ENCODE peak calls at places on chromosome X, in seven cellular contexts. J is HCT116, M is GM23248, E is SK-N-SH, N is neural progenitor cell, G is GM23338, D is MM.1S. P is an unnamed sample.

GRCh38 chrX:34900691-34901090 is 41.9 kb upstream of the FAM47B start:
- DNase-seq in J (no peak), M (peak), E (no peak), N (no peak), G (no peak), D (no peak), P (no peak)

GRCh38 chrX:49029876-49030275 is 13.3 kb downstream of the TFE3 start:
- DNase-seq in J (peak), M (no peak), E (no peak), N (no peak), G (peak), D (no peak), P (no peak)

GRCh38 chrX:9873952-9874351 is 87.7 kb downstream of the SHROOM2 start:
- DNase-seq in J (peak), M (peak), E (peak), N (peak), G (peak), D (peak), P (peak)

GRCh38 chrX:45850775-45851433 is 650.2 kb upstream of the DIPK2B start:
- DNase-seq in J (no peak), M (peak), E (peak), N (peak), G (peak), D (peak), P (no peak)

GRCh38 chrX:102746134-102746584 is 25.6 kb downstream of the GPRASP3 start:
- DNase-seq in J (no peak), M (peak), E (peak), N (peak), G (peak), D (no peak), P (no peak)

GRCh38 chrX:119488749-119489148 is 20.5 kb downstream of the SLC25A5 start:
- DNase-seq in J (no peak), M (peak), E (peak), N (peak), G (peak), D (peak), P (peak)

GRCh38 chrX:146435472-146435871 is 374.1 kb upstream of the CXorf51B start:
- DNase-seq in J (no peak), M (no peak), E (no peak), N (no peak), G (no peak), D (no peak), P (no peak)

GRCh38 chrX:153662266-153662665 is 11.3 kb downstream of the PNCK start:
- DNase-seq in J (peak), M (peak), E (peak), N (peak), G (peak), D (peak), P (peak)

GRCh38 chrX:93673869-93674271 is at the start of gene FAM133A:
- DNase-seq in J (no peak), M (peak), E (peak), N (no peak), G (no peak), D (peak), P (no peak)

GRCh38 chrX:95675794-95676193 is 1008.8 kb upstream of the DIAPH2 start:
- DNase-seq in J (no peak), M (no peak), E (no peak), N (no peak), G (no peak), D (no peak), P (no peak)

GRCh38 chrX:136850441-136851175 is 29.9 kb downstream of the RBMX start:
- DNase-seq in J (no peak), M (peak), E (no peak), N (no peak), G (no peak), D (no peak), P (no peak)

GRCh38 chrX:103607385-103608304 is at the start of gene TCEAL3:
- DNase-seq in J (no peak), M (peak), E (peak), N (peak), G (peak), D (no peak), P (no peak)

GRCh38 chrX:39984191-39984956 is 113.4 kb downstream of the BCOR start:
- DNase-seq in J (no peak), M (peak), E (no peak), N (no peak), G (no peak), D (no peak), P (no peak)

GRCh38 chrX:19544693-19545305 is 29.5 kb upstream of the MAP3K15 start:
- DNase-seq in J (peak), M (peak), E (peak), N (peak), G (peak), D (peak), P (peak)

GRCh38 chrX:75273483-75273882 is 402 bp upstream of the UPRT start:
- DNase-seq in J (no peak), M (no peak), E (no peak), N (no peak), G (no peak), D (no peak), P (no peak)

GRCh38 chrX:30793767-30794103 is 95.3 kb downstream of the TAB3 start:
- DNase-seq in J (no peak), M (no peak), E (no peak), N (no peak), G (no peak), D (no peak), P (no peak)

GRCh38 chrX:69024931-69025330 is 140.3 kb downstream of the PJA1 start:
- DNase-seq in J (no peak), M (peak), E (peak), N (peak), G (peak), D (no peak), P (no peak)

GRCh38 chrX:56233682-56234081 is 1.5 kb downstream of the KLF8 start:
- DNase-seq in J (peak), M (peak), E (no peak), N (peak), G (peak), D (no peak), P (no peak)

GRCh38 chrX:11446951-11447350 is 153.7 kb downstream of the AMELX start:
- DNase-seq in J (no peak), M (peak), E (no peak), N (no peak), G (no peak), D (no peak), P (no peak)

GRCh38 chrX:123184858-123185251 is 777 bp downstream of the GRIA3 start:
- DNase-seq in J (no peak), M (peak), E (peak), N (peak), G (peak), D (no peak), P (no peak)

GRCh38 chrX:54357414-54358377 is at the start of gene WNK3:
- DNase-seq in J (no peak), M (peak), E (peak), N (peak), G (peak), D (no peak), P (no peak)

GRCh38 chrX:45667666-45668065 is 467.0 kb upstream of the DIPK2B start:
- DNase-seq in J (peak), M (no peak), E (no peak), N (no peak), G (no peak), D (no peak), P (no peak)

GRCh38 chrX:68754406-68754805 is 74.4 kb upstream of the EFNB1 start:
- DNase-seq in J (no peak), M (no peak), E (no peak), N (no peak), G (no peak), D (no peak), P (no peak)

GRCh38 chrX:56429581-56429980 is 133.8 kb upstream of the UBQLN2 start:
- DNase-seq in J (no peak), M (no peak), E (no peak), N (peak), G (peak), D (no peak), P (no peak)

GRCh38 chrX:149825424-149825823 is 43.7 kb downstream of the MAGEA9 start:
- DNase-seq in J (peak), M (peak), E (peak), N (peak), G (peak), D (peak), P (peak)

GRCh38 chrX:151398346-151398745 is 1.3 kb downstream of the VMA21 start:
- DNase-seq in J (no peak), M (no peak), E (no peak), N (no peak), G (no peak), D (no peak), P (peak)

GRCh38 chrX:151396827-151397740 is at the start of gene VMA21:
- DNase-seq in J (peak), M (peak), E (peak), N (peak), G (peak), D (peak), P (peak)

GRCh38 chrX:151397741-151398070 is 700 bp downstream of the VMA21 start:
- DNase-seq in J (no peak), M (no peak), E (peak), N (no peak), G (peak), D (no peak), P (peak)

GRCh38 chrX:151393514-151393913 is 3.5 kb upstream of the VMA21 start:
- DNase-seq in J (no peak), M (no peak), E (no peak), N (peak), G (peak), D (peak), P (peak)

GRCh38 chrX:151396042-151396826 is 772 bp upstream of the VMA21 start:
- DNase-seq in J (no peak), M (peak), E (peak), N (no peak), G (peak), D (peak), P (peak)
- TF ChIP-seq EZH2phosphoT487 in J (no peak), M (no peak), E (no peak), N (no peak), G (no peak), D (no peak), P (no peak)

GRCh38 chrX:65690057-65690855 is 22.8 kb downstream of the MSN start:
- DNase-seq in J (no peak), M (peak), E (no peak), N (no peak), G (no peak), D (no peak), P (no peak)
- H3K27ac ChIP-seq in J (no peak), M (peak), E (no peak), N (no peak), G (no peak), D (no peak), P (peak)

DNA sequence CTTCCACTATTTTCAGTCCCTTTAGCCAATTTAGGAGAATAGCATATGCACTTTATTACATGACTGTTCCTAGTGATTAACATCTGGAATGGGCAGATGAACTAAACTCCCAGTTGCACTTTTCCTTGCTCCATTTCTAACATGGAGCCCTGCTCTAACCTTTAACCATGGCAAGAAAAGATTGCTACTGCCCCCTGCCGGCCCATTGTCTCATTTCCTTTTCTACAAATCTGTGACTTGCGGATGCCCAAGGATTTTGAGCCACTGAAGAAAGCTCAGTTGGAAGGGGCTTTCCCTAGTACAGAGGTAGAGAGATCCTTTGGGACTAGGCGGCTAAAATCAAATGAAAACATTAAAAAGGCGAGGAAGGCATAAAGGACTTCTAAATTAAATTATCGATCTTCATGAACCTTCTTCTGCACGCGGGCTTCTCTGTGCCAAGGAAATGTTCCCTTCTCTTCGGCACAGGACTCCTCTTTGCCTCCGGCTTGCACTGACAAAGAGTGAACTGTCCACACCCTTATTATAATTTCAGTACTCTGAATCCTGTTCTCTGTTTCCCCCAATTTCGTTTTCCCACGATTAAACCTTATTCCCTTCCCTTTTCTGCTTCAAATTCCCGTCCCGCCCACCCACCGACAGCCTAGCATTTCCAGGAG is 578 bp upstream of the GLRA2 start:
- DNase-seq in J (peak), M (peak), E (peak), N (peak), G (peak), D (peak), P (peak)
- TF ChIP-seq EZH2phosphoT487 in J (no peak), M (no peak), E (no peak), N (no peak), G (no peak), D (no peak), P (no peak)

GRCh38 chrX:1481636-1482529 is 29.2 kb upstream of the ASMTL start:
- DNase-seq in J (peak), M (peak), E (no peak), N (peak), G (peak), D (peak), P (peak)
- H3K27ac ChIP-seq in J (peak), M (peak), E (no peak), N (no peak), G (peak), D (peak), P (peak)